ENCODE peak calls at places on chromosomes 2 and 18, in eight cellular contexts. One of them, this sample, is unnamed.

GRCh38 chr2:182261860-182262387 is 164.9 kb downstream of the PDE1A start:
- DNase-seq in cardiac muscle cell: no peak
- DNase-seq in stomach: no peak
- DNase-seq in LNCaP clone FGC: no peak
- DNase-seq in endothelial cell: no peak
- DNase-seq in H9: no peak
- DNase-seq in type B pancreatic cell: no peak
- DNase-seq in nephron progenitor cell: no peak
- DNase-seq in this sample: no peak

GRCh38 chr18:62388855-62389760 is 64.0 kb downstream of the TNFRSF11A start:
- DNase-seq in nephron progenitor cell: no peak
- DNase-seq in H9: no peak
- DNase-seq in cardiac muscle cell: no peak
- DNase-seq in endothelial cell: no peak
- DNase-seq in type B pancreatic cell: no peak
- DNase-seq in stomach: no peak
- DNase-seq in LNCaP clone FGC: no peak
- DNase-seq in this sample: no peak

GRCh38 chr2:130963849-130964793 is 127.4 kb downstream of the ARHGEF4 start:
- DNase-seq in type B pancreatic cell: no peak
- DNase-seq in LNCaP clone FGC: peak
- DNase-seq in stomach: no peak
- DNase-seq in endothelial cell: peak
- DNase-seq in cardiac muscle cell: peak
- DNase-seq in nephron progenitor cell: peak
- DNase-seq in H9: peak
- DNase-seq in this sample: no peak

GRCh38 chr2:19235308-19235707 is 123.1 kb downstream of the OSR1 start:
- DNase-seq in cardiac muscle cell: no peak
- DNase-seq in stomach: no peak
- DNase-seq in nephron progenitor cell: no peak
- DNase-seq in H9: no peak
- DNase-seq in LNCaP clone FGC: no peak
- DNase-seq in endothelial cell: no peak
- DNase-seq in type B pancreatic cell: no peak
- DNase-seq in this sample: no peak

GRCh38 chr2:207819839-207820784 is 50.4 kb upstream of the FZD5 start:
- DNase-seq in endothelial cell: no peak
- DNase-seq in stomach: peak
- DNase-seq in H9: no peak
- DNase-seq in nephron progenitor cell: no peak
- DNase-seq in cardiac muscle cell: no peak
- DNase-seq in LNCaP clone FGC: no peak
- DNase-seq in type B pancreatic cell: no peak
- DNase-seq in this sample: no peak

GRCh38 chr2:128214866-128215460 is 103.7 kb downstream of the HS6ST1 start:
- DNase-seq in nephron progenitor cell: no peak
- DNase-seq in LNCaP clone FGC: no peak
- DNase-seq in stomach: no peak
- DNase-seq in H9: no peak
- DNase-seq in cardiac muscle cell: no peak
- DNase-seq in endothelial cell: no peak
- DNase-seq in type B pancreatic cell: no peak
- DNase-seq in this sample: no peak

GRCh38 chr18:62875320-62875719 is 160.0 kb downstream of the PHLPP1 start:
- DNase-seq in LNCaP clone FGC: no peak
- DNase-seq in H9: no peak
- DNase-seq in nephron progenitor cell: no peak
- DNase-seq in stomach: no peak
- DNase-seq in endothelial cell: no peak
- DNase-seq in type B pancreatic cell: no peak
- DNase-seq in cardiac muscle cell: no peak
- DNase-seq in this sample: no peak

GRCh38 chr2:230708204-230708603 is 4.4 kb upstream of the CAB39 start:
- DNase-seq in cardiac muscle cell: no peak
- DNase-seq in type B pancreatic cell: no peak
- DNase-seq in H9: no peak
- DNase-seq in nephron progenitor cell: no peak
- DNase-seq in LNCaP clone FGC: no peak
- DNase-seq in stomach: no peak
- DNase-seq in endothelial cell: no peak
- DNase-seq in this sample: no peak

GRCh38 chr2:199850250-199850717 is 708 bp downstream of the FTCDNL1 start:
- DNase-seq in stomach: no peak
- DNase-seq in type B pancreatic cell: no peak
- DNase-seq in endothelial cell: no peak
- DNase-seq in LNCaP clone FGC: no peak
- DNase-seq in H9: no peak
- DNase-seq in cardiac muscle cell: no peak
- DNase-seq in nephron progenitor cell: no peak
- DNase-seq in this sample: no peak

GRCh38 chr2:241636182-241636982 is 576 bp downstream of the THAP4 start:
- DNase-seq in cardiac muscle cell: peak
- DNase-seq in endothelial cell: peak
- DNase-seq in stomach: peak
- DNase-seq in LNCaP clone FGC: no peak
- DNase-seq in type B pancreatic cell: no peak
- DNase-seq in H9: peak
- DNase-seq in nephron progenitor cell: peak
- DNase-seq in this sample: peak

GRCh38 chr2:219228026-219228744 is 1.3 kb downstream of the ATG9A start:
- DNase-seq in cardiac muscle cell: no peak
- DNase-seq in LNCaP clone FGC: no peak
- DNase-seq in stomach: no peak
- DNase-seq in H9: no peak
- DNase-seq in type B pancreatic cell: no peak
- DNase-seq in endothelial cell: no peak
- DNase-seq in nephron progenitor cell: no peak
- DNase-seq in this sample: no peak

GRCh38 chr2:179612108-179612507 is 249.3 kb downstream of the ZNF385B start:
- DNase-seq in LNCaP clone FGC: peak
- DNase-seq in H9: no peak
- DNase-seq in type B pancreatic cell: no peak
- DNase-seq in cardiac muscle cell: no peak
- DNase-seq in endothelial cell: no peak
- DNase-seq in stomach: no peak
- DNase-seq in nephron progenitor cell: no peak
- DNase-seq in this sample: no peak

GRCh38 chr2:165927353-165927752 is 26.2 kb downstream of the TTC21B start:
- DNase-seq in endothelial cell: no peak
- DNase-seq in cardiac muscle cell: no peak
- DNase-seq in H9: no peak
- DNase-seq in LNCaP clone FGC: no peak
- DNase-seq in type B pancreatic cell: no peak
- DNase-seq in nephron progenitor cell: no peak
- DNase-seq in stomach: no peak
- DNase-seq in this sample: no peak

GRCh38 chr2:45009303-45009927 is at the start of gene SIX2:
- DNase-seq in H9: peak
- DNase-seq in nephron progenitor cell: peak
- DNase-seq in LNCaP clone FGC: peak
- DNase-seq in endothelial cell: peak
- DNase-seq in type B pancreatic cell: peak
- DNase-seq in cardiac muscle cell: peak
- DNase-seq in stomach: peak
- DNase-seq in this sample: no peak

GRCh38 chr2:54997826-54998225 is 52.4 kb downstream of the RTN4 start:
- DNase-seq in stomach: no peak
- DNase-seq in LNCaP clone FGC: no peak
- DNase-seq in type B pancreatic cell: no peak
- DNase-seq in cardiac muscle cell: no peak
- DNase-seq in H9: no peak
- DNase-seq in endothelial cell: no peak
- DNase-seq in nephron progenitor cell: no peak
- DNase-seq in this sample: no peak

GRCh38 chr2:118667964-118668363 is 179.5 kb downstream of the EN1 start:
- DNase-seq in LNCaP clone FGC: no peak
- DNase-seq in endothelial cell: no peak
- DNase-seq in stomach: no peak
- DNase-seq in nephron progenitor cell: no peak
- DNase-seq in type B pancreatic cell: no peak
- DNase-seq in H9: no peak
- DNase-seq in cardiac muscle cell: no peak
- DNase-seq in this sample: no peak

GRCh38 chr2:126239560-126239959 is 416.4 kb upstream of the GYPC start:
- DNase-seq in endothelial cell: no peak
- DNase-seq in stomach: no peak
- DNase-seq in cardiac muscle cell: no peak
- DNase-seq in LNCaP clone FGC: no peak
- DNase-seq in nephron progenitor cell: no peak
- DNase-seq in H9: no peak
- DNase-seq in type B pancreatic cell: no peak
- DNase-seq in this sample: no peak

DNA sequence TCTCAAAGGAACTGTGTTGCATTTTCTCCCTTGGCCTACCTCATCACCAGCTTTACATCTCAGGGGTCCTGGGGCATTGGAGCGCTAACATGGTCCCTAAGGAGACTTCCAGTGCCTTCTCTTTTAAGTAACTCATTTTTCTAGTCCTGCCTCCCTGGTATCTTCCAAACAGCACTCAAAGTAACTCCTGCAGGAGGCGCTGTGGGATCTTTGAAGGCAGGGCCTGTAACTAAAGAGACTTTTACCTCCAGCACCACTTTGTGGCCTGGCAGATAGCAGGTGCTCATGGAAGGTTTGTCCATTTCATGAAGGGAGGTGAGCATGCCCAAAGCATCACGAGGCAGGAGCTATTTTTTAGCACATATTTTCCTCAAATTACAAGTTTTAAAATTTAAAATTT is 411.0 kb upstream of the GYPC start:
- DNase-seq in nephron progenitor cell: peak
- DNase-seq in endothelial cell: peak
- DNase-seq in LNCaP clone FGC: peak
- DNase-seq in type B pancreatic cell: no peak
- DNase-seq in H9: peak
- DNase-seq in stomach: peak
- DNase-seq in cardiac muscle cell: peak
- DNase-seq in this sample: no peak
- TF ChIP-seq CTCF in nephron progenitor cell: peak
- TF ChIP-seq CTCF in endothelial cell: peak
- TF ChIP-seq CTCF in LNCaP clone FGC: peak
- TF ChIP-seq CTCF in type B pancreatic cell: peak
- TF ChIP-seq CTCF in H9: peak
- TF ChIP-seq CTCF in stomach: no peak
- TF ChIP-seq CTCF in cardiac muscle cell: peak
- TF ChIP-seq CTCF in this sample: no peak

GRCh38 chr2:27798948-27799645 is 27.6 kb downstream of the MRPL33 start:
- DNase-seq in cardiac muscle cell: peak
- DNase-seq in stomach: no peak
- DNase-seq in endothelial cell: no peak
- DNase-seq in type B pancreatic cell: peak
- DNase-seq in nephron progenitor cell: no peak
- DNase-seq in H9: peak
- DNase-seq in LNCaP clone FGC: no peak
- DNase-seq in this sample: no peak

GRCh38 chr2:27800856-27801255 is 29.3 kb downstream of the MRPL33 start:
- DNase-seq in nephron progenitor cell: no peak
- DNase-seq in H9: no peak
- DNase-seq in endothelial cell: no peak
- DNase-seq in type B pancreatic cell: no peak
- DNase-seq in cardiac muscle cell: no peak
- DNase-seq in LNCaP clone FGC: no peak
- DNase-seq in stomach: no peak
- DNase-seq in this sample: no peak

GRCh38 chr2:27798476-27798875 is 27.0 kb downstream of the MRPL33 start:
- DNase-seq in LNCaP clone FGC: no peak
- DNase-seq in stomach: no peak
- DNase-seq in type B pancreatic cell: no peak
- DNase-seq in nephron progenitor cell: no peak
- DNase-seq in cardiac muscle cell: no peak
- DNase-seq in H9: no peak
- DNase-seq in endothelial cell: no peak
- DNase-seq in this sample: no peak

GRCh38 chr2:27796991-27797752 is 25.7 kb downstream of the MRPL33 start:
- DNase-seq in H9: no peak
- DNase-seq in endothelial cell: no peak
- DNase-seq in stomach: no peak
- DNase-seq in cardiac muscle cell: no peak
- DNase-seq in nephron progenitor cell: no peak
- DNase-seq in LNCaP clone FGC: no peak
- DNase-seq in type B pancreatic cell: no peak
- DNase-seq in this sample: no peak

GRCh38 chr2:27799646-27800010 is 28.1 kb downstream of the MRPL33 start:
- DNase-seq in type B pancreatic cell: no peak
- DNase-seq in stomach: no peak
- DNase-seq in nephron progenitor cell: no peak
- DNase-seq in LNCaP clone FGC: no peak
- DNase-seq in cardiac muscle cell: no peak
- DNase-seq in endothelial cell: no peak
- DNase-seq in H9: no peak
- DNase-seq in this sample: no peak
- TF ChIP-seq CTCF in type B pancreatic cell: no peak
- TF ChIP-seq CTCF in stomach: no peak
- TF ChIP-seq CTCF in nephron progenitor cell: no peak
- TF ChIP-seq CTCF in LNCaP clone FGC: no peak
- TF ChIP-seq CTCF in cardiac muscle cell: no peak
- TF ChIP-seq CTCF in endothelial cell: no peak
- TF ChIP-seq CTCF in H9: no peak
- TF ChIP-seq CTCF in this sample: no peak

GRCh38 chr2:155215037-155215707 is 516.7 kb downstream of the KCNJ3 start:
- DNase-seq in cardiac muscle cell: no peak
- DNase-seq in LNCaP clone FGC: no peak
- DNase-seq in nephron progenitor cell: no peak
- DNase-seq in type B pancreatic cell: no peak
- DNase-seq in stomach: no peak
- DNase-seq in H9: no peak
- DNase-seq in endothelial cell: no peak
- DNase-seq in this sample: no peak

GRCh38 chr2:155205201-155205600 is 506.7 kb downstream of the KCNJ3 start:
- DNase-seq in cardiac muscle cell: peak
- DNase-seq in stomach: no peak
- DNase-seq in H9: no peak
- DNase-seq in nephron progenitor cell: no peak
- DNase-seq in type B pancreatic cell: no peak
- DNase-seq in endothelial cell: no peak
- DNase-seq in LNCaP clone FGC: no peak
- DNase-seq in this sample: no peak

GRCh38 chr2:155209696-155210449 is 511.4 kb downstream of the KCNJ3 start:
- DNase-seq in stomach: no peak
- DNase-seq in type B pancreatic cell: no peak
- DNase-seq in cardiac muscle cell: no peak
- DNase-seq in nephron progenitor cell: no peak
- DNase-seq in H9: no peak
- DNase-seq in LNCaP clone FGC: no peak
- DNase-seq in endothelial cell: no peak
- DNase-seq in this sample: no peak
- TF ChIP-seq CTCF in stomach: no peak
- TF ChIP-seq CTCF in type B pancreatic cell: no peak
- TF ChIP-seq CTCF in cardiac muscle cell: no peak
- TF ChIP-seq CTCF in nephron progenitor cell: no peak
- TF ChIP-seq CTCF in H9: no peak
- TF ChIP-seq CTCF in LNCaP clone FGC: no peak
- TF ChIP-seq CTCF in endothelial cell: no peak
- TF ChIP-seq CTCF in this sample: peak

DNA sequence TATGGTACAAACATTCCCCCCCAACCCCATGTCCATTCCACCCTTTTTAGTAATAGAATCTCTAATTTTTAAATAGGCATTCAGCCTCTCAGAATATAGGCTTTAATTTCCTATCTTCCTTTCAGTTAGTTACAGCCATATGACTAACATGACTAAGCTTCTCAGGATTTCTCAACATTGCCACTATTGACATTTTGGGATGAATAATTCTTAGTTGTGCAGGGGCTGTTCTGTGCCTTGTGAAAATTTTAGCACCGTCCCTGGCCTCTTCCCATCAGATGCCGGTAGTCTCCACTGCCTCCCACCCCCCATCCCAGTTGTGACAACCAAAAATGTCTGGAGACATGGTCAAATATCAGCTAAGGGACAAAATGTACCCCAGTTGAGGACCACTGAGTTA is 104.4 kb upstream of the RND3 start:
- DNase-seq in endothelial cell: no peak
- DNase-seq in H9: no peak
- DNase-seq in stomach: no peak
- DNase-seq in nephron progenitor cell: no peak
- DNase-seq in type B pancreatic cell: no peak
- DNase-seq in LNCaP clone FGC: no peak
- DNase-seq in cardiac muscle cell: no peak
- DNase-seq in this sample: no peak
- TF ChIP-seq CTCF in endothelial cell: no peak
- TF ChIP-seq CTCF in H9: no peak
- TF ChIP-seq CTCF in stomach: no peak
- TF ChIP-seq CTCF in nephron progenitor cell: no peak
- TF ChIP-seq CTCF in type B pancreatic cell: no peak
- TF ChIP-seq CTCF in LNCaP clone FGC: no peak
- TF ChIP-seq CTCF in cardiac muscle cell: no peak
- TF ChIP-seq CTCF in this sample: no peak